ENCODE peak calls at places on chromosomes 2 and 18, in nine cellular contexts. E, Z, L, R, D, J, X, P and W are unnamed samples.

GRCh38 chr2:166365803-166366420 is 9.8 kb downstream of the SCN9A start:
- DNase-seq in E (no peak), Z (no peak), L (no peak), R (peak), D (no peak), J (no peak), X (no peak), P (no peak), W (no peak)

GRCh38 chr18:52546686-52547346 is 206.8 kb downstream of the DCC start:
- DNase-seq in E (no peak), Z (no peak), L (no peak), R (no peak), D (no peak), J (no peak), X (no peak), P (no peak), W (no peak)

GRCh38 chr2:5125017-5125730 is 567.0 kb upstream of the SOX11 start:
- DNase-seq in E (no peak), Z (no peak), L (no peak), R (no peak), D (no peak), J (no peak), X (no peak), P (no peak), W (no peak)

GRCh38 chr2:132374551-132374950 is 42.1 kb upstream of the GPR39 start:
- DNase-seq in E (no peak), Z (no peak), L (no peak), R (peak), D (no peak), J (no peak), X (no peak), P (peak), W (no peak)

GRCh38 chr18:22711381-22711717 is 221.8 kb upstream of the RBBP8 start:
- DNase-seq in E (no peak), Z (no peak), L (no peak), R (no peak), D (no peak), J (no peak), X (no peak), P (peak), W (no peak)

GRCh38 chr2:95029898-95030341 is 4.4 kb downstream of the MAL start:
- DNase-seq in E (no peak), Z (no peak), L (no peak), R (no peak), D (no peak), J (no peak), X (no peak), P (no peak), W (no peak)

GRCh38 chr18:31065036-31065773 is 22.7 kb upstream of the DSC3 start:
- DNase-seq in E (no peak), Z (no peak), L (no peak), R (no peak), D (no peak), J (no peak), X (no peak), P (no peak), W (peak)

GRCh38 chr18:50614838-50615237 is 55.0 kb downstream of the MAPK4 start:
- DNase-seq in E (no peak), Z (no peak), L (no peak), R (no peak), D (no peak), J (no peak), X (peak), P (peak), W (no peak)

GRCh38 chr2:54558188-54558975 is 102.3 kb downstream of the SPTBN1 start:
- DNase-seq in E (peak), Z (peak), L (peak), R (peak), D (peak), J (peak), X (peak), P (peak), W (peak)

GRCh38 chr18:3529597-3529996 is 79.6 kb downstream of the TGIF1 start:
- DNase-seq in E (no peak), Z (no peak), L (no peak), R (no peak), D (no peak), J (no peak), X (no peak), P (peak), W (no peak)

GRCh38 chr2:234293973-234294372 is 202.9 kb downstream of the ARL4C start:
- DNase-seq in E (no peak), Z (no peak), L (no peak), R (no peak), D (no peak), J (peak), X (no peak), P (no peak), W (no peak)

GRCh38 chr18:12861637-12862036 is 22.4 kb downstream of the PTPN2 start:
- DNase-seq in E (no peak), Z (no peak), L (no peak), R (no peak), D (no peak), J (no peak), X (no peak), P (no peak), W (no peak)

GRCh38 chr18:23599809-23600208 is 13.5 kb upstream of the NPC1 start:
- DNase-seq in E (no peak), Z (no peak), L (no peak), R (no peak), D (no peak), J (no peak), X (no peak), P (no peak), W (no peak)

GRCh38 chr2:70645733-70646420 is 92.3 kb upstream of the TGFA start:
- DNase-seq in E (no peak), Z (no peak), L (no peak), R (no peak), D (peak), J (peak), X (no peak), P (no peak), W (peak)

GRCh38 chr2:26011990-26012856 is 21.7 kb upstream of the RAB10 start:
- DNase-seq in E (no peak), Z (no peak), L (peak), R (peak), D (no peak), J (no peak), X (peak), P (peak), W (no peak)

GRCh38 chr18:60656563-60656962 is 284.0 kb upstream of the MC4R start:
- DNase-seq in E (no peak), Z (no peak), L (no peak), R (no peak), D (no peak), J (no peak), X (no peak), P (no peak), W (no peak)

GRCh38 chr2:210421916-210422315 is 54.6 kb downstream of the LANCL1 start:
- DNase-seq in E (no peak), Z (no peak), L (no peak), R (peak), D (peak), J (no peak), X (no peak), P (peak), W (no peak)

GRCh38 chr2:136246086-136246669 is 128.2 kb upstream of the CXCR4 start:
- DNase-seq in E (peak), Z (no peak), L (no peak), R (peak), D (peak), J (peak), X (peak), P (peak), W (peak)

GRCh38 chr18:48884306-48885235 is 66.2 kb downstream of the SMAD7 start:
- DNase-seq in E (peak), Z (no peak), L (peak), R (no peak), D (no peak), J (no peak), X (no peak), P (no peak), W (no peak)

GRCh38 chr18:24199563-24199962 is 60.7 kb downstream of the CABYR start:
- DNase-seq in E (no peak), Z (no peak), L (no peak), R (no peak), D (no peak), J (no peak), X (no peak), P (no peak), W (no peak)

GRCh38 chr2:237581751-237582746 is 8.5 kb downstream of the RAB17 start:
- DNase-seq in E (peak), Z (no peak), L (no peak), R (peak), D (peak), J (no peak), X (peak), P (peak), W (peak)

GRCh38 chr2:30208453-30208852 is 22.9 kb upstream of the LBH start:
- DNase-seq in E (peak), Z (peak), L (peak), R (peak), D (peak), J (peak), X (peak), P (peak), W (peak)

GRCh38 chr2:161983896-161984295 is 90.1 kb downstream of the DPP4 start:
- DNase-seq in E (no peak), Z (no peak), L (no peak), R (peak), D (peak), J (no peak), X (no peak), P (peak), W (no peak)

GRCh38 chr2:6526093-6526824 is 339.4 kb downstream of the CMPK2 start:
- DNase-seq in E (no peak), Z (peak), L (no peak), R (no peak), D (no peak), J (no peak), X (no peak), P (no peak), W (peak)

GRCh38 chr2:202161106-202161836 is 77.1 kb downstream of the SUMO1 start:
- DNase-seq in E (no peak), Z (no peak), L (no peak), R (no peak), D (no peak), J (no peak), X (no peak), P (no peak), W (no peak)

GRCh38 chr18:46630160-46630559 is 26.9 kb downstream of the LOXHD1 start:
- DNase-seq in E (no peak), Z (no peak), L (no peak), R (no peak), D (no peak), J (no peak), X (no peak), P (no peak), W (no peak)

GRCh38 chr2:43170733-43171101 is 55.7 kb downstream of the ZFP36L2 start:
- DNase-seq in E (no peak), Z (no peak), L (no peak), R (no peak), D (no peak), J (no peak), X (no peak), P (no peak), W (no peak)

GRCh38 chr18:56257215-56257614 is 381.2 kb downstream of the TXNL1 start:
- DNase-seq in E (no peak), Z (no peak), L (no peak), R (peak), D (peak), J (no peak), X (no peak), P (peak), W (no peak)

GRCh38 chr2:218517434-218518206 is 50.5 kb downstream of the USP37 start:
- DNase-seq in E (no peak), Z (no peak), L (no peak), R (no peak), D (peak), J (no peak), X (no peak), P (peak), W (no peak)

GRCh38 chr2:218518876-218519275 is 49.3 kb downstream of the USP37 start:
- DNase-seq in E (no peak), Z (no peak), L (no peak), R (no peak), D (no peak), J (no peak), X (no peak), P (no peak), W (no peak)

GRCh38 chr2:218513676-218514075 is 54.5 kb downstream of the USP37 start:
- DNase-seq in E (no peak), Z (no peak), L (no peak), R (no peak), D (no peak), J (no peak), X (no peak), P (no peak), W (no peak)

DNA sequence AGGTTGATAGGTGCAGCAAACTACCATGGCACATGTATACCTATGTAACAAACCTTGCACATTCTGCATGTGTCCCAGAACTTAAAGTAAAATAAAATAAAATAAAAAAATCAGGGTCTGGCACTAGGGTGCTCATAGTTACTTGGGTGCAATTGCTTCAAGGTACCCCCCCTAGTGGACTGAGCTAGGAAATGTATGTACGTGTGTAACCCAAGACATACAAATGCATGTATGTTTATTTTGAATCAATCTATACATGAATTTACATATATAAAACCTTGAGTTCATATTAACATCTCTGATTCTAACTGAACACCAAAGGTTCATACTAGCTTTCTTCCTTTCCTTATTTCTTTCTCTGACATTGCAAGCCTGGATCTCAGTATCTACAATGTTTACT is 51.5 kb downstream of the USP37 start:
- DNase-seq in E (no peak), Z (no peak), L (no peak), R (no peak), D (peak), J (no peak), X (no peak), P (peak), W (no peak)
- TF ChIP-seq CTCF in E (no peak), Z (peak), L (peak), R (peak), D (peak), J (peak), X (peak), P (peak), W (no peak)

DNA sequence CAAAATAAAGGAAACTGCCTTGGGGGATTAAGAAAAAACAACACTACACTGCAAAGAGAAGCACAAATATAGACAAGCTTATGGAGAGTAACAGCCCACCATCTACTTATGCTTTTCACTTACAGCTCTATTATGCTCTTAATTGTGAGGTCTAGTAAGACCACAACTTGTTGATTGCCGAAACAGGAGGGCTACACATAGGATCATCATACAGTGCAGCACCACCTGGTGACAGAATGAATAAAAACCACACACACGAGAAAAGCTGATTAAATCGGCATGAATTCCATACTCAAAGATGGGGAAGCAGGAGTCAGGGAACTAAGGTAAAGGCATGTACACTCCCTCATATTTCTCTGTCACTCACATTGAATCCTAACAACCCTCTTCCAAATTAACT is 259.2 kb downstream of the IKZF2 start:
- DNase-seq in E (no peak), Z (no peak), L (no peak), R (peak), D (peak), J (peak), X (no peak), P (peak), W (no peak)
- TF ChIP-seq CTCF in E (no peak), Z (peak), L (no peak), R (peak), D (peak), J (peak), X (peak), P (peak), W (no peak)

DNA sequence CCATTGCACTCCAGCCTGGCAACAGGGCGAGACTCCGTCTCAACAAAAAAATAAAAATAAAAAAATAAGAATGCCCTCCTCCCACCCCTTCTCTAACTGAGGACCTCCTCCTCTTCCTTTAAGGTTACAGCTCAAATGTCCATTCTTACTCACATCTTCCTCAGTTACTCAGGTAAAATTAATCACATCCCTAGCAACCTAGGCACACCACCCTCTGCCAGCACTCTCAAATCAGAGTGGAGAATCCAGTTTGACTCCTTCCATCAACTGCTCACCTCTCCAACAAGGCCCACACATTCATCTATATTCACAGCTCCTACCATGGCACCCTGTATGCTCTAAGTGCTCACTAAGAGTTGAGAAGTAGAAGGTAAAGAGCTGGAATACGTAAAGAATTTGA is 254.3 kb downstream of the ZEB2 start:
- DNase-seq in E (no peak), Z (no peak), L (no peak), R (no peak), D (no peak), J (no peak), X (no peak), P (no peak), W (no peak)
- TF ChIP-seq CTCF in E (no peak), Z (no peak), L (no peak), R (no peak), D (no peak), J (no peak), X (no peak), P (no peak), W (no peak)

DNA sequence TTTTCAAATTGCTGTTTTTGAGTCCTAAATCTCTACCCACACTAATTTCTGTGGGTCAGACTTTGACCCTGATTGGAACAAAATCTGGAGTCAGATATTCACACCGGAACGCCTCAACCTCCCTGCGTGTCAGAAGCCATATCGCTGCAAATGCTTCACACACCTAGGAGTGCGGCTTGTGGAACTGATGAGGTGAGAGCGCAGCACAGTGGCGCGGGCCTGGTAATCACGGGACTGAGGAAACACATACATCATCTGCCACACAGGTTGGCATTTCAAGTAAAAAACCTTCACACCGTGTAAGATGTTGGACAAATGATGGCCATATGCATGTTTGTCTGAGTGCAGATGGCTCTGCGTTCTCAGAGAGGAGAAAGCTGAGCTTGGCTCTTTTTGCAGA is 101.2 kb downstream of the MTX2 start:
- DNase-seq in E (no peak), Z (no peak), L (no peak), R (no peak), D (no peak), J (no peak), X (no peak), P (no peak), W (no peak)
- TF ChIP-seq CTCF in E (no peak), Z (no peak), L (no peak), R (no peak), D (no peak), J (no peak), X (no peak), P (no peak), W (no peak)

GRCh38 chr2:121992700-121993099 is 237.2 kb downstream of the TSN start:
- DNase-seq in E (no peak), Z (no peak), L (no peak), R (no peak), D (no peak), J (no peak), X (no peak), P (no peak), W (no peak)
- TF ChIP-seq CTCF in E (no peak), Z (no peak), L (no peak), R (no peak), D (no peak), J (no peak), X (no peak), P (no peak), W (no peak)

GRCh38 chr18:74896390-74896991 is 298.8 kb downstream of the ZNF407 start:
- DNase-seq in E (no peak), Z (no peak), L (peak), R (peak), D (no peak), J (peak), X (no peak), P (peak), W (peak)
- TF ChIP-seq CTCF in E (peak), Z (peak), L (no peak), R (peak), D (peak), J (no peak), X (peak), P (no peak), W (peak)

GRCh38 chr2:128377071-128377910 is 58.6 kb upstream of the HS6ST1 start:
- DNase-seq in E (peak), Z (no peak), L (no peak), R (no peak), D (no peak), J (peak), X (no peak), P (no peak), W (no peak)
- TF ChIP-seq CTCF in E (no peak), Z (no peak), L (no peak), R (no peak), D (no peak), J (no peak), X (no peak), P (no peak), W (no peak)